ENCODE peak calls at places on chromosomes 2 and 18, in four cellular contexts. J, L, Y and S are unnamed samples. For H3K4me1, the result is how much of the 10 kb centered on the place peaks cover.

GRCh38 chr2:6828299-6828584 is 37.5 kb downstream of the CMPK2 start:
- DNase-seq in Y (no peak), J (no peak), L (no peak), S (no peak)

GRCh38 chr2:231601356-231602229 is 8.9 kb downstream of the TEX44 start:
- DNase-seq in L (peak), Y (peak), J (peak), S (peak)

GRCh38 chr18:77397617-77398016 is 148.0 kb downstream of the GALR1 start:
- DNase-seq in L (no peak), J (no peak), Y (no peak), S (no peak)

GRCh38 chr2:151860613-151861146 is 32.5 kb upstream of the ARL5A start:
- DNase-seq in Y (no peak), J (no peak), L (no peak), S (no peak)

GRCh38 chr2:26605195-26605968 is 35.8 kb downstream of the CIB4 start:
- DNase-seq in L (no peak), Y (peak), J (no peak), S (no peak)

GRCh38 chr2:216635701-216636541 is 2.7 kb downstream of the IGFBP2 start:
- DNase-seq in L (no peak), Y (no peak), J (no peak), S (no peak)

GRCh38 chr2:170817999-170818293 is 1.3 kb downstream of the GAD1 start:
- DNase-seq in J (no peak), Y (no peak), L (no peak), S (no peak)

GRCh38 chr2:216485237-216485636 is 13.4 kb upstream of the RPL37A start:
- DNase-seq in J (no peak), L (no peak), Y (no peak), S (no peak)

GRCh38 chr18:68769423-68769822 is 28.5 kb upstream of the CCDC102B start:
- DNase-seq in Y (no peak), L (no peak), J (peak), S (no peak)

GRCh38 chr2:126244937-126245336 is 411.0 kb upstream of the GYPC start:
- DNase-seq in Y (no peak), J (peak), L (peak), S (no peak)

GRCh38 chr2:39356922-39357639 is 80.0 kb downstream of the MAP4K3 start:
- DNase-seq in Y (no peak), L (no peak), J (no peak), S (no peak)

GRCh38 chr2:168336786-168337388 is 89.5 kb upstream of the STK39 start:
- DNase-seq in J (no peak), Y (no peak), L (peak), S (no peak)

GRCh38 chr18:73551211-73551610 is 596.4 kb downstream of the FBXO15 start:
- DNase-seq in Y (no peak), L (no peak), J (no peak), S (no peak)

GRCh38 chr2:234967874-234968208 is 16.0 kb downstream of the SH3BP4 start:
- DNase-seq in Y (no peak), J (no peak), L (no peak), S (no peak)

GRCh38 chr2:204453730-204454167 is 91.5 kb upstream of the PARD3B start:
- DNase-seq in Y (peak), L (peak), J (peak), S (peak)

GRCh38 chr2:3605013-3605961 is 10.4 kb downstream of the COLEC11 start:
- DNase-seq in L (no peak), J (no peak), Y (no peak), S (peak)

GRCh38 chr18:73962251-73962650 is 185.4 kb downstream of the FBXO15 start:
- DNase-seq in Y (no peak), J (no peak), L (no peak), S (no peak)

GRCh38 chr2:85133751-85134254 is 611 bp downstream of the TCF7L1 start:
- DNase-seq in Y (peak), J (peak), L (peak), S (peak)

GRCh38 chr18:3150688-3151087 is 69.1 kb downstream of the MYOM1 start:
- DNase-seq in J (no peak), Y (no peak), L (no peak), S (no peak)

GRCh38 chr2:130391872-130392670 is 36.2 kb downstream of the PTPN18 start:
- DNase-seq in J (no peak), Y (no peak), L (no peak), S (no peak)

GRCh38 chr2:8515390-8515761 is 166.5 kb upstream of the ID2 start:
- DNase-seq in L (peak), J (no peak), Y (no peak), S (no peak)

DNA sequence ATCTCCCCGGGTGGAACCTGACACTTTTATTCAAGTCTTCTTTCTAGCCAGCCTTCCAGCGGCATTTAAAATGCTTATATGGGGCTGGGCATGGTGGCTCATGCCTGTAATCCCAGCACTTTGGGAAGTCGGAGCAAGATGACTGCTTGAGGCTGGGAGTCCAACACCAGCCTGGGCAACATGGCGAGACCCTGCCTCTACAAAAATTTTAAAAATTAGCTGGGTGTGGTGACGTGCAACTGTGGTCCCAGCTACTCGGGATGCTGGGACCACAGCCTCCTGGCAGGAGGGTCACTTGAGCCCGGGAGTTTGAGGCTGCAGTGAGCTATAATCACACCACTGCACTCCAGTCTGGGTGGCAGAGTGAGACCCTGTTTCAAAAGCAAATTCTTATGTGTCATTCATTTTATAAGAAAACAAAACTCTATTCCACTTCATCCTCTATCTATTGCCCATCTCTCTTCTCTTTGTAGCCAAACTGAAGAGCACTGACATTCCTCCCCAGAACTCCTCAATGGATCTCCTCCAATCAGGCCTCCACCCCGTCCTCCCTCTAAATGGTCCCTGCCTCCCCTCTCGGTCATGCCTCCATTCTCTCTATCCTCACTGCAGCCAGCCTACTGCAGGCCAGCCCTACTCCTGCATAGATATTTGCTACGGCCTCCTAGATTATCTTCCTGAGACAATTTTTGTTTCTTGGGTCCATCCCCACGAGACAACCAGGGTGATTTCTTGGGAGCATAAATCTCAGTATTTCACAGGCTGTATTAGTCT is 18.0 kb upstream of the RHOB start:
- DNase-seq in L (no peak), Y (no peak), J (no peak), S (no peak)
- H3K4me1 ChIP-seq in L (under half), Y (under half), J (under half), S (under half)

GRCh38 chr2:224646242-224646846 is 61.2 kb upstream of the CUL3 start:
- DNase-seq in J (no peak), Y (no peak), L (no peak), S (no peak)
- H3K27ac ChIP-seq in J (no peak), Y (no peak), L (no peak), S (no peak)

DNA sequence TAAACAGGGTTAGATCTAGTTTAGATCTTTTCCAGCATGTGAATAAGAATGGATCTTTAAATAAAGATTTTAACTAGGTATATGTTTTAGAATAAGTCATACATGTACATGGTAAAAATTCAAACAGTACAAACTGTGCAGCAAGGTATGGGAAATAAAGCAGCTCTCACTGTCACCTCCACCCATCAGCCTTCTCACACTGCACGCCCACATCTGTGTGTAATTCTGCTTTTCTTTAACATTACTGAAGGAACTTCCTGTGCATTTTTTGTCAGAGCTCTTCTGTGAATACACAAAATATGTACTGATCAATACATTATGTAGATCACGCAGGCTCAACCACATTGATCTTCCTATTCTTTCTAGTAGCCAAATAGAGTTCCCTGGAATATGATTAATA is 3.4 kb downstream of the CASP8 start:
- DNase-seq in J (no peak), Y (no peak), L (no peak), S (no peak)
- H3K4me1 ChIP-seq in J (under half), Y (under half), L (under half), S (under half)

DNA sequence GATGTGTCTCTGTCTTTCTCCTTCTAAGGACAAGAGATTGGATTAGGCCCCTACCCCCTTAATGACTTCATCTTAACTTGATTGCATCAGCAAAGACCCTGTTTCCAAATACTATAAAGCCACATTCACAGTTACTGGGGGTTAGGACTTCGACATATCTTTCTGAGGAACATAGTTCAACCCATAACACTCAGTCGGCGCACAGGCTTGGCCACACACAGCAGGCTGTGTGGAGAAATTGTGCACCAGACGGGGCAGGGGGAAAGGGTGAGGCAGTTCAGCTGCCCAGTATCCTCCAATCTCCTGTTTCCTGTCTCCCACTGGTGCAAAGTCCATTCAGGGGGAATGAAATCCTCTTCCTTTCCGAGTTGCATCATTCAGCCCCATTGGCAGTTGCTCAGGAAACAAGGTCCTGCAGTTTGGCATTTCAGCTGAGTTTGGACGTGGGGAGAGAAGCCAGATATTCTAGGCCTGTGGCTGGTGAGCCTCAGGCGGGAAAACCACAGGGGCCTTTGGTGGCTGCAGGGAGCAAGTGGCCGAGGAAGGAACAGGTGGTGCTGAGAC is 9.4 kb upstream of the RAPGEF4 start:
- DNase-seq in L (no peak), J (no peak), Y (no peak), S (no peak)
- H3K27ac ChIP-seq in L (no peak), J (no peak), Y (no peak), S (no peak)

GRCh38 chr2:99670768-99671734 is 181.2 kb upstream of the REV1 start:
- DNase-seq in L (no peak), Y (no peak), J (no peak), S (no peak)
- H3K4me1 ChIP-seq in L (under half), Y (under half), J (under half), S (under half)

GRCh38 chr2:15172825-15173224 is 388.3 kb downstream of the NBAS start:
- DNase-seq in J (no peak), Y (no peak), L (no peak), S (no peak)

GRCh38 chr2:15170068-15170775 is 390.9 kb downstream of the NBAS start:
- DNase-seq in Y (no peak), L (no peak), J (no peak), S (no peak)

GRCh38 chr2:15166878-15167277 is 394.3 kb downstream of the NBAS start:
- DNase-seq in L (no peak), Y (no peak), J (no peak), S (no peak)

GRCh38 chr2:15168116-15168515 is 393.0 kb downstream of the NBAS start:
- DNase-seq in L (no peak), Y (no peak), J (no peak), S (no peak)

DNA sequence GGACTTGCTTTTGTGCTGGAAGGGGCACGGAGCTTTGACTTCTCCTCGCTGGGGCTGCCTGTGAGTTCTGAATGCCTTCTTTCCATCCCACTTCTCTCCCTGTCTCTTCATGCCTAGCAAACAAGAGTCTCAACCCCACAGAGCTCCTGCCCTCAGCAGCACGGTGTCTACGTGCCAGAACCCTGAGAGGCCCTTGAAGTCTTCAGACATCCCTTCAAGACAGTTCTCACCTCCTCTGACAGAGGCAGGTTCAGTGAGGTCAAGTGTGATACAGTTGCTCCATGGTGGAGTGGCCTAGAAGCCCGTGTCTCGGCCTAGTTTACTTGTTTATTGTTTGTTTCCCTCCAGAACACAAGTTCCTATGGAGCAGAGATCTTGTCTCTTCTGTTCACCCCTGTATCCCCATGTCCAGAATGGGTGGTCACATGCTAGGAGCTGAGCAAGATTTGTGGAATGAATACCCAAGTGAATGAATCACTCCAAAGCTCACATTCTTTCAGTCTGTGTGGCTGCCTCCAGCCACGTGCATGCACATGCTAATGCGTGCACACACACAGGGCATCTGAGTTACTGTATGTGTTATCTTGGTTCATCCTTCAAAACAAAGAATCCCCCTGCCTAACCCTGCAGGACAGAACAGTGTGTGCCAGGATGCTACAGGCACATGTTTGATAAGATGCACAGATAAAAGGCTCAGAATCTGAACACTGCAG is 391.7 kb downstream of the NBAS start:
- DNase-seq in L (no peak), J (no peak), Y (peak), S (no peak)
- H3K27ac ChIP-seq in L (no peak), J (no peak), Y (peak), S (no peak)

DNA sequence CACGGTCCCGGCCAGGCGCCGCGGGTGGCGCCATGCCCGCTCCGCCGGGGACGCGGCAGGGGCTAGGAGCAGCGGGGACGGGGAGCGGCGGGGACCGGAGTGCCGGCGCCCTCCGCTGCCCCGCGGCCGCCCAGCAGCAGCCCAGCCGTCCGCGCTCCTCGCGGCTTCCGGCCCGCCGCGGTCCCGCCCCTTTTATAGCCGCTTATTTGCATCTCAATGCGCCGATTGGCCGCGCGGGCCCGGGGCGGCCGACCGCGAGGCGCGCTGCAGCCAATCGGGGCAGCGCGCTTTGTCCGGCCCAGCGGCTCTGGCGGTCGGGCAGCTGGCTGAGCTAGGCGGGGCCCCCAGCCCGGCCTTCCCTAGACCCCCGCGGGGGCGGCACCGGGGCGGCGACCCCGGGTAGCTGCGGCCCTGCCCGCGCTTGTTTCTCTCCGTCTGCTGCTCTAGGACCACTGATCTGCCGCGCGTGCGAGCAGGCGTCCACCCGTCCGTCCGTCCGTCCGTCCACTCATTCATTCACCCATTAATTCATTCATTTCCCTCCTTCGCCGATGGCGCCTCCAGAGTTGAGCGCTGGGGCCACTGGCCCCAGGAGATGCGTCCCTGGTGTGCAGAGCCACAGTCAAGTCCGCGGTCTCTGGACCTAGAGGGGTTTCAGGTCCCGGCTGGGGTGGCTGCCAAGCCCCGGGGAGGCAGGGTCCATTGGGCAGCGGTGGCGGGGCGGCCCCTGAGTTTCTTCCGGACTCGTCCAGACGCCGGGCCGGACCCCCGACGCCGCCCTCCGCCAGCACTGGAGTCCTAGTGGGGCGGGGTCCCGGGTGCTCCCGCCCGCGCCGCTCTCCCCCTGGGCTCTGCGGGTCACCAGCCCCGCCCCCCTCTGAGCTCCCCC is at the start of gene HES6:
- DNase-seq in L (peak), Y (peak), J (peak), S (peak)
- H3K4me1 ChIP-seq in L (under half), Y (under half), J (under half), S (under half)

GRCh38 chr18:23648930-23649622 is 13.6 kb downstream of the ANKRD29 start:
- DNase-seq in J (no peak), L (no peak), Y (no peak), S (no peak)
- H3K27ac ChIP-seq in J (no peak), L (peak), Y (no peak), S (no peak)

GRCh38 chr2:160298960-160299359 is 98.9 kb upstream of the ITGB6 start:
- DNase-seq in J (no peak), Y (no peak), L (no peak), S (no peak)
- H3K4me1 ChIP-seq in J (under half), Y (half or more), L (half or more), S (under half)